ENCODE peak calls at places on chromosomes 16 and 17, in four cellular contexts. Z is ovary, K is BJ, I is SK-N-SH. A is an unnamed sample.
A peak's percentile ranks its signal among the peaks of the same experiment; 100 is the strongest.

GRCh38 chr16:31093132-31093703 is 1.4 kb downstream of the VKORC1 start:
- DNase-seq in I (peak; percentile 87), K (no peak), Z (no peak), A (no peak)

GRCh38 chr17:41029633-41030245 is at the start of gene KRTAP1-4:
- DNase-seq in I (no peak), Z (no peak), K (no peak), A (no peak)

GRCh38 chr17:55157165-55157564 is 107.6 kb upstream of the HLF start:
- DNase-seq in Z (no peak), I (no peak), K (no peak), A (peak; percentile 28)

GRCh38 chr17:73052923-73053322 is 39.6 kb downstream of the SLC39A11 start:
- DNase-seq in I (no peak), K (no peak), Z (no peak), A (no peak)

GRCh38 chr17:62630365-62631085 is 3.1 kb downstream of the MRC2 start:
- DNase-seq in K (no peak), Z (no peak), I (peak; percentile 30), A (no peak)

GRCh38 chr16:21203155-21203797 is 8.1 kb downstream of the ZP2 start:
- DNase-seq in Z (no peak), K (no peak), I (peak; percentile 24), A (no peak)

GRCh38 chr17:73042809-73043685 is 49.4 kb downstream of the SLC39A11 start:
- DNase-seq in Z (no peak), K (no peak), I (peak; percentile 47), A (no peak)

GRCh38 chr17:79707931-79708891 is 22.5 kb upstream of the ENPP7 start:
- DNase-seq in K (no peak), I (peak; percentile 89), Z (peak; percentile 67), A (no peak)

GRCh38 chr16:2836646-2837508 is 6.8 kb downstream of the ZG16B start:
- DNase-seq in Z (no peak), I (no peak), K (no peak), A (no peak)

GRCh38 chr17:41329279-41329925 is 13.9 kb upstream of the KRTAP17-1 start:
- DNase-seq in K (no peak), I (peak; percentile 70), Z (no peak), A (no peak)

GRCh38 chr17:3792481-3792880 is 8.5 kb downstream of the ITGAE start:
- DNase-seq in I (no peak), Z (no peak), K (no peak), A (no peak)

GRCh38 chr17:64635647-64636305 is 26.3 kb downstream of the SMURF2 start:
- DNase-seq in I (no peak), K (peak; percentile 82), Z (no peak), A (no peak)

GRCh38 chr16:67015317-67015731 is 13.6 kb upstream of the CBFB start:
- DNase-seq in Z (no peak), K (no peak), I (no peak), A (no peak)

GRCh38 chr16:88959022-88959421 is 18.0 kb downstream of the CBFA2T3 start:
- DNase-seq in Z (no peak), K (no peak), I (no peak), A (no peak)

GRCh38 chr16:11679941-11680911 is 12.0 kb downstream of the SNN start:
- DNase-seq in K (no peak), Z (peak; percentile 12), I (no peak), A (no peak)

GRCh38 chr17:3693829-3694231 is 2.1 kb downstream of the P2RX5 start:
- DNase-seq in Z (no peak), K (no peak), I (no peak), A (no peak)

GRCh38 chr16:49608801-49609200 is 235.2 kb downstream of the C16orf78 start:
- DNase-seq in I (peak; percentile 48), K (no peak), Z (peak; percentile 40), A (no peak)

GRCh38 chr17:41772218-41772585 is 14.3 kb downstream of the JUP start:
- DNase-seq in I (no peak), K (no peak), Z (no peak), A (no peak)

GRCh38 chr16:71404364-71404763 is 37.5 kb downstream of the TLE7 start:
- DNase-seq in Z (no peak), K (no peak), I (no peak), A (no peak)

GRCh38 chr16:71399801-71400563 is 41.5 kb downstream of the CALB2 start:
- DNase-seq in I (no peak), K (no peak), Z (no peak), A (no peak)

GRCh38 chr16:71406316-71406715 is 35.5 kb downstream of the TLE7 start:
- DNase-seq in K (no peak), Z (no peak), I (no peak), A (no peak)

GRCh38 chr16:71401988-71402387 is 39.9 kb downstream of the TLE7 start:
- DNase-seq in K (no peak), Z (no peak), I (no peak), A (no peak)

DNA sequence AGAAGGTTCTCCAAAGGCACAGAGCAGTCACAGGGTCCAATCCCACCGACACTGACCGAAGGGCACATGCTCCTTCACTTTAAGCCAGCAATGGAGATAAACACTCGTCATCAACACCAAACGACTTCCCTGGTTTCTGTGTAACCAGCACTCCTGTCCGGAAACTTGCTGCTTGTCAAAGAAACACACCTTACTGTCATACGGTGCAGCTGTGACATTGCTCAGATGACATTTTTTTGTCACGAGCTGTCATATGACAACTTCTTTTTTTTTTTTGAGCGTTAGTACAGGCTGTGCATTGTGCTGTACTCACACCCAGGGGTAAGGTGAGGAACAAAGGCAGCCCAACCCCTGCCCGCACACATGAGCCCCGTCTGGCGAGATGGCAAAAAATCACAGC is 39.2 kb downstream of the TLE7 start:
- DNase-seq in Z (no peak), K (no peak), I (no peak), A (no peak)
- H3K36me3 ChIP-seq in Z (no peaks in the 10 kb centered on the region), K (no peaks in the 10 kb centered on the region), I (no peaks in the 10 kb centered on the region), A (no peaks in the 10 kb centered on the region)

GRCh38 chr17:57860414-57860999 is 10.7 kb upstream of the MRPS23 start:
- DNase-seq in K (no peak), Z (no peak), I (peak; percentile 43), A (no peak)

GRCh38 chr17:57861737-57862409 is 12.0 kb upstream of the MRPS23 start:
- DNase-seq in Z (peak; percentile 63), K (no peak), I (peak; percentile 88), A (no peak)

GRCh38 chr17:57858838-57859237 is 9.0 kb upstream of the MRPS23 start:
- DNase-seq in Z (no peak), I (no peak), K (no peak), A (no peak)

GRCh38 chr17:57861000-57861736 is 11.3 kb upstream of the MRPS23 start:
- DNase-seq in I (peak; percentile 70), K (no peak), Z (peak; percentile 41), A (no peak)

DNA sequence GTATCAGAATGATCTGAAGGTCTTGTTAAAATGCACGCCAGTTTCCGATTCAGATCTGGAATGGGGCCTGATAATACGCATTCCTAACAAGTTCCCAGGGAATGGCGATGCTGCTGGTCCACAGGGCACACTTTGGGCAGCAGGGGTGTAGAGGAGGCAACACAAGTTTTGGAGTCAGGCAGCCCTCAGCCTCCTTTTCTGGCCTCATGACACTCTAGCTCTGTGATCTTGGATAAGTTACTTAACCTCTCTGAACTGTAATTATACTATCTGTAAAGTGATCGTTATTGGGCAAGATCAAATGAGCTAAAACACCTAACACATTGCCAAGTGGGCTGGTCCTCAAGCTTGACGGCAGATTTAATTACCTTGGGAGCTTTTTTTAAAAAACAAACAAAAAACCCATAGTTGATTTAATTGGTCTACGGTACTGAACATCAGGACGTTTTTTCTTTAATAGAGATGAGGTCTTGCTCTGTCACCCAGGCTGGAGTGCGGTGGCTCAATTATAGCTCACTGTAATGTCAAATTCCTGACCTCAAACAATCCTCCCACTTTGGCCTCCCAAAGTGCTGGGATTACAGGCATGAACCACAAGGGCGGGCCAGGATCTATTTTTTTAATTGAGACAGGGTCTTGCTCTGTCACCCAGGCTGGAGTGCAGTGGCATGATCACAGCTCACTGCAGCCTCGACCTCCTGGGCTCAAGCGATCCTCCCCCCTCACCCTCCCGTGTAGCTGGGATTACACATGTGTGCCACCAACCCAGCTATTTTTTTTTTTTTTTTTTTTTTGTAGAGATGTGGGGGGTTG is 10.0 kb upstream of the MRPS23 start:
- DNase-seq in I (no peak), K (no peak), Z (no peak), A (no peak)
- TF ChIP-seq CTCF in I (no peak), K (no peak), Z (no peak), A (no peak)

GRCh38 chr17:16922386-16923096 is 49.4 kb downstream of the TNFRSF13B start:
- DNase-seq in K (no peak), I (no peak), Z (no peak), A (no peak)

GRCh38 chr17:16924701-16925440 is 47.0 kb downstream of the TNFRSF13B start:
- DNase-seq in Z (no peak), K (no peak), I (no peak), A (no peak)

GRCh38 chr17:16925461-16926060 is 46.4 kb downstream of the TNFRSF13B start:
- DNase-seq in K (no peak), Z (no peak), I (peak; percentile 17), A (no peak)

GRCh38 chr17:16923097-16923903 is 48.6 kb downstream of the TNFRSF13B start:
- DNase-seq in K (no peak), I (no peak), Z (no peak), A (no peak)

DNA sequence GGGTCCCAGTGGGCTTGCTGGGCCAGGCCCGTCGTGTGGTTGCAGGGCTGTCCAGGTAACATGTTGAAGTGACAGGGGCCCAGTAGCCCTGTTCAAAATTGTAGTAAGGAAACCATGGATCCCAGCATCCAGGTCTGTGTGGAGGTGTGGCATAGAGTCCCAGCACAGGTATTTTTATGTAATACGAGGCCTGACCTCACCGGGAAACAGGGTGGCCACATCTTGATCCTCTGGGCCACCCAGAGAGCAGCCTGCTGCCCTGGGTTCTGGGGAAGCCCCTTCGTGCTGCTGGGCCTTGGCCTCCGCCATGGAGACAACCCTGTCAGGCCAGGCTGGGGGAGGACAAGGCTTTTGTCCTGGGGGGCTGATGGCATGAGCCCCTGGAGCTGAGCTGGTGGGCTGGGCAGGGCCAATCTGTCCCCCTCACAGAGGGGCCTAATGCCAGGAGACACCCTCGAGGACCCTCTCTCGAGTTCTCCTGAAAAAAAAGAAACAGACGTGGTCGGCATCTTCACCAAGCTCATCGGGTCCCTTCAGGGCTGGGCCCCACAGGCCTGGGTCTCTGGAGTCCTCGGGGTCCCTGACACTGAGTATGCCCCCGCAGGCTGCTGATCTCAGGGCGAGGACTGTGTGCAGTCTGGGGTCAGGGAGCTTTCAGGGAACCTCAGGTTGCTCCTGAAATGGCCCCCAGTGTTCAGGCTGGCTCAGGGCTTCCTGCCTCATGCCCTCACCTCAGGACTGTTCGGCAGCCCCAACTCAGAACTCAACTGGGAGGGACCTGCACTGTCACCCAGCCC is 47.8 kb downstream of the TNFRSF13B start:
- DNase-seq in K (no peak), Z (no peak), I (no peak), A (no peak)
- H3K4me3 ChIP-seq in K (no peak overlapping the region), Z (no peak overlapping the region), I (no peak overlapping the region), A (no peak overlapping the region)

GRCh38 chr16:1751946-1752345 is 19.4 kb downstream of the NME3 start:
- DNase-seq in Z (no peak), K (no peak), I (no peak), A (no peak)
- H3K36me3 ChIP-seq in Z (no peaks in the 10 kb centered on the region), K (peaks cover 34% of the 10 kb centered on the region), I (peaks cover 40% of the 10 kb centered on the region), A (peaks cover 3% of the 10 kb centered on the region)

GRCh38 chr17:509316-509715 is 156.7 kb upstream of the RPH3AL start:
- DNase-seq in I (no peak), Z (no peak), K (no peak), A (no peak)
- TF ChIP-seq CTCF in I (no peak), Z (no peak), K (no peak), A (no peak)

DNA sequence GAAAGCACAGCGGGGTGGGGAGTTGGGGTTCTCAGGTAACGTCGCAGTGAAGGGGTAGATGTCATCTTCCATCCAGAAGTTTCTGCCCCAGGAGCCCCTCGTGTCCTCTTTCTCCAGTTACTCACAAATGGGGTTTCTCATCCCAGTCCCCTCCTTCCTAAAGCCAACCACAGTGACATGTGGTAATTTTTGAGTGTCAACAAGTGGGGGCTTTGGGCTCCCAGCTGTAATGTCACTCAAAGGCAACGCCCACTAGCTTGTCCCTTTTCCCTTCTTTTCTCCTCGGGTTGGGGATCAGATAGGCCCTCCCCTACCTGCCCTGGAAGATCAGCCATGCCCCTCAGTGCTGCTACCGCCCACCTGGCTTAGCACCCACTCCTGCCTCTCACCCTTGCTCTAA is 14.4 kb downstream of the IRX5 start:
- DNase-seq in Z (no peak), K (no peak), I (no peak), A (no peak)
- H3K4me3 ChIP-seq in Z (no peak overlapping the region), K (no peak overlapping the region), I (no peak overlapping the region), A (no peak overlapping the region)